ENCODE peak calls at places on chromosomes 6 and 20, in four cellular contexts. One of them, this sample, is unnamed.
A peak's percentile ranks its signal among the peaks of the same experiment; 100 is the strongest.

GRCh38 chr20:39264506-39265172 is 302.5 kb downstream of the DHX35 start:
- DNase-seq in HFF-Myc: peak; percentile 52
- DNase-seq in stomach: peak; percentile 62
- DNase-seq in brain microvascular endothelial cell: peak; percentile 72
- DNase-seq in this sample: peak; percentile 80

GRCh38 chr6:4518506-4518905 is 257.7 kb upstream of the CDYL start:
- DNase-seq in HFF-Myc: no peak
- DNase-seq in stomach: no peak
- DNase-seq in brain microvascular endothelial cell: peak; percentile 77
- DNase-seq in this sample: peak; percentile 88

GRCh38 chr6:112203577-112204349 is 50.6 kb downstream of the LAMA4 start:
- DNase-seq in HFF-Myc: no peak
- DNase-seq in stomach: no peak
- DNase-seq in brain microvascular endothelial cell: peak; percentile 87
- DNase-seq in this sample: peak; percentile 87

GRCh38 chr6:26613717-26614683 is 17.2 kb downstream of the ABT1 start:
- DNase-seq in HFF-Myc: no peak
- DNase-seq in stomach: no peak
- DNase-seq in brain microvascular endothelial cell: no peak
- DNase-seq in this sample: no peak

GRCh38 chr20:44017905-44018683 is 103.4 kb downstream of the TOX2 start:
- DNase-seq in HFF-Myc: peak; percentile 78
- DNase-seq in stomach: peak; percentile 74
- DNase-seq in brain microvascular endothelial cell: peak; percentile 62
- DNase-seq in this sample: peak; percentile 89

GRCh38 chr6:158854214-158855101 is 35.3 kb upstream of the EZR start:
- DNase-seq in HFF-Myc: no peak
- DNase-seq in stomach: no peak
- DNase-seq in brain microvascular endothelial cell: peak; percentile 76
- DNase-seq in this sample: peak; percentile 23

GRCh38 chr6:105398859-105399258 is 4.0 kb downstream of the PREP start:
- DNase-seq in HFF-Myc: no peak
- DNase-seq in stomach: no peak
- DNase-seq in brain microvascular endothelial cell: no peak
- DNase-seq in this sample: no peak

GRCh38 chr6:20197251-20197650 is 15.0 kb downstream of the MBOAT1 start:
- DNase-seq in HFF-Myc: no peak
- DNase-seq in stomach: no peak
- DNase-seq in brain microvascular endothelial cell: no peak
- DNase-seq in this sample: no peak

GRCh38 chr6:166244353-166245045 is 63.7 kb downstream of the PRR18 start:
- DNase-seq in HFF-Myc: no peak
- DNase-seq in stomach: no peak
- DNase-seq in brain microvascular endothelial cell: no peak
- DNase-seq in this sample: no peak

GRCh38 chr6:131946992-131947955 is 3.9 kb downstream of the CCN2 start:
- DNase-seq in HFF-Myc: no peak
- DNase-seq in stomach: no peak
- DNase-seq in brain microvascular endothelial cell: peak; percentile 77
- DNase-seq in this sample: peak; percentile 88

GRCh38 chr20:2314759-2315439 is 19.1 kb downstream of the TGM3 start:
- DNase-seq in HFF-Myc: peak; percentile 92
- DNase-seq in stomach: no peak
- DNase-seq in brain microvascular endothelial cell: no peak
- DNase-seq in this sample: peak; percentile 68

GRCh38 chr20:46789339-46789984 is 80.0 kb downstream of the SLC2A10 start:
- DNase-seq in HFF-Myc: no peak
- DNase-seq in stomach: no peak
- DNase-seq in brain microvascular endothelial cell: no peak
- DNase-seq in this sample: no peak

GRCh38 chr6:37125779-37126553 is 44.0 kb upstream of the PIM1 start:
- DNase-seq in HFF-Myc: no peak
- DNase-seq in stomach: no peak
- DNase-seq in brain microvascular endothelial cell: no peak
- DNase-seq in this sample: no peak

GRCh38 chr20:37282558-37282957 is 6.9 kb upstream of the MANBAL start:
- DNase-seq in HFF-Myc: no peak
- DNase-seq in stomach: no peak
- DNase-seq in brain microvascular endothelial cell: peak; percentile 61
- DNase-seq in this sample: peak; percentile 80
- TF ChIP-seq CTCF in HFF-Myc: peak; percentile 52
- TF ChIP-seq CTCF in stomach: peak; percentile 29
- TF ChIP-seq CTCF in brain microvascular endothelial cell: peak; percentile 70
- TF ChIP-seq CTCF in this sample: peak; percentile 63

GRCh38 chr6:89311853-89312531 is 3.1 kb downstream of the GABRR2 start:
- DNase-seq in HFF-Myc: peak; percentile 51
- DNase-seq in stomach: peak; percentile 75
- DNase-seq in brain microvascular endothelial cell: peak; percentile 33
- DNase-seq in this sample: peak; percentile 88
- TF ChIP-seq CTCF in HFF-Myc: peak; percentile 66
- TF ChIP-seq CTCF in stomach: peak; percentile 35
- TF ChIP-seq CTCF in brain microvascular endothelial cell: peak; percentile 76
- TF ChIP-seq CTCF in this sample: peak; percentile 64

DNA sequence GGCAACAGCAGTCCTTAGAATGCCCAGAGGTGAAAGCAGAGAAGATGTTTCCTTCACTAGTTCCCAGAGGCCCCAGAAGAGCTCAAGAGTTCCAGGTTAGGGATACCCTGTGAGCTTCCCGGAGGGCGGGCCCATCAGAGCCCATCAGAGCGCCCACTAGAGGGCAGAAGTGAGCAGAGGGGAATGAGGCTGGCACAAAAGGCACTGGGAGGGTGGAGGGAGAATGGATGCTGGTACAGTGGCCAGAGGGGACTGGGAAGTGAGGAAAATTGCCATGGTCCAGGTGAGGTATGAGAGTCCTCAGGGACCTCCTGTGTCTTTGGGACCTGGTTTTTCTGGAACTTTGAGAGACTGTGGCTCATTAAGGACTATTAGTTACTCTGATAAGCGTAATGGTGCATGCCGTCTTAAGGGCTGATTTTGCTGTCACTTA is 57.3 kb downstream of the LINC00237 start:
- DNase-seq in HFF-Myc: no peak
- DNase-seq in stomach: peak; percentile 39
- DNase-seq in brain microvascular endothelial cell: no peak
- DNase-seq in this sample: peak; percentile 3
- TF ChIP-seq CTCF in HFF-Myc: peak; percentile 63
- TF ChIP-seq CTCF in stomach: peak; percentile 38
- TF ChIP-seq CTCF in brain microvascular endothelial cell: peak; percentile 40
- TF ChIP-seq CTCF in this sample: peak; percentile 53

GRCh38 chr20:51318058-51318960 is 224.2 kb downstream of the NFATC2 start:
- DNase-seq in HFF-Myc: no peak
- DNase-seq in stomach: peak; percentile 60
- DNase-seq in brain microvascular endothelial cell: peak; percentile 41
- DNase-seq in this sample: peak; percentile 24
- TF ChIP-seq CTCF in HFF-Myc: peak; percentile 77
- TF ChIP-seq CTCF in stomach: peak; percentile 32
- TF ChIP-seq CTCF in brain microvascular endothelial cell: peak; percentile 81
- TF ChIP-seq CTCF in this sample: peak; percentile 72

DNA sequence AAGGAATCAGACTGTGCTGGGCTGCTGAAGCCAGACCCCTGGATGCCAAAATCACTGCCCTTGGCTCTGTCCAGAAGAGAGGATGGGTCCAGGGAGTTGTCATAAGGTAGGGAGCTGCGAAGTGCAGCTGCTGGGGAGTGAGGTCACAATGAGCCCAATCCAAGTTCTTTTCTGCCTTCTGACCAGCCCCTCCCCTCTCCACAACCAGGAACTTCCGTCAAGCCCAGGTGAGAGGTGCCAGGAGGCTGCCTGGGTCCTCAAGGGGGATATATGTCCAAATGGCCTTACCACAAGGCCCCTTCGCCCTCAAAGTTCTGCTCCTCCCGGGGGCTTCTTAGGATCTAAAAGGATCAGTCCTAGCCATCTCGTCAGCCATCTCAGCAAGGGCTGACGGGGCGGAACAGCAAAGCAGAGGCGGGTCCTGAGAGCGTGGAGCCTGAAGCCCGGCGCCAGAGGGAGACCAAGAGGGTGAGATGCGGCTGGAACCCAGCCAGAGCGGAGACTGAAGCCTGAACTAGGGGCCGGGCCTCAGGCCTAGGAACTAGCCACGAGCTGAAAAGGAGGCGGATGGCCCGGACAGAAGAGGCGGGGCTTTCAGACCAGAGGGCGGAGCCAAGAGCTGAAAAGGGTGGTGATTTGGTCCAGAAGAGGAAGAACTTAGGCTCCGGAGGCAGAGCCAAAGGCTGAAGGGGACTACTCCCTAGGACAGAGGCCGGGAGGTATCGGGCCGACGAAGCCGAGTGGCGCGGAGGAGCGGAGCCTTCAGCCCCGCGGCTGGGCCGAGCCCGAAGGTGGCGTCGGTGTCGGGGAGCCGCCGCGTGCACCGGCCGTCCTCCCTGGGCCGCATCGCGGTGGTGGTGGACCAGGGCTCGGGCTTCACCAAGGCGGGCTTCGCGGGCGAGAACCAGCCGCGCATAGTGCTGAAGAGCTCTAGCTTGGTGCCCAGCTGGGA is at the start of gene ACTL10:
- DNase-seq in HFF-Myc: peak; percentile 97
- DNase-seq in stomach: peak; percentile 99
- DNase-seq in brain microvascular endothelial cell: peak; percentile 98
- DNase-seq in this sample: peak; percentile 99
- TF ChIP-seq CTCF in HFF-Myc: peak; percentile 29
- TF ChIP-seq CTCF in stomach: peak; percentile 36
- TF ChIP-seq CTCF in brain microvascular endothelial cell: peak; percentile 62
- TF ChIP-seq CTCF in this sample: peak; percentile 53

GRCh38 chr20:61742097-61742805 is 323.4 kb downstream of the TAF4 start:
- DNase-seq in HFF-Myc: no peak
- DNase-seq in stomach: no peak
- DNase-seq in brain microvascular endothelial cell: no peak
- DNase-seq in this sample: no peak
- TF ChIP-seq CTCF in HFF-Myc: no peak
- TF ChIP-seq CTCF in stomach: no peak
- TF ChIP-seq CTCF in brain microvascular endothelial cell: peak; percentile 8
- TF ChIP-seq CTCF in this sample: no peak

DNA sequence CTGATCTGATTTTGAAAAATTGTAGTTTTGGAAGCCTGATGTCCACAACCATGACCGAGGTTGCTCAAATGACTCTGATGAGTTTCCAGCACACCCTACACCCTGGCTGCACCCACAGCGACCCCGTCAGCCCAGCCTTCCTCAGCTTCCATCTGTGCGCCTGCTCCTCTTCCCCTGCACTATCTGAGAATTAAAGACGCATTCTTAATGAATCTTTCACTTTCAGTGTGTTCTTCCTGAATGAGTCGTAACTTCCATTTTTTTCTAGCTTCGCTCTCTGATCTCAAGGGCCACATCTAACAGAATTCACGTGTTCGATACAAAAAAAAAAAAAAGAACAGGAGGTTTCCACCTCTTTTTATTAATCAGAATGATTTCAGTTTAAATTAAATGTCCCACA is 21.3 kb upstream of the RREB1 start:
- DNase-seq in HFF-Myc: no peak
- DNase-seq in stomach: peak; percentile 37
- DNase-seq in brain microvascular endothelial cell: no peak
- DNase-seq in this sample: peak; percentile 33
- TF ChIP-seq CTCF in HFF-Myc: no peak
- TF ChIP-seq CTCF in stomach: no peak
- TF ChIP-seq CTCF in brain microvascular endothelial cell: no peak
- TF ChIP-seq CTCF in this sample: no peak

GRCh38 chr6:136035378-136036070 is 184.0 kb downstream of the PDE7B start:
- DNase-seq in HFF-Myc: no peak
- DNase-seq in stomach: no peak
- DNase-seq in brain microvascular endothelial cell: no peak
- DNase-seq in this sample: peak; percentile 93

GRCh38 chr6:136036071-136036380 is 184.5 kb downstream of the PDE7B start:
- DNase-seq in HFF-Myc: no peak
- DNase-seq in stomach: no peak
- DNase-seq in brain microvascular endothelial cell: no peak
- DNase-seq in this sample: no peak

GRCh38 chr6:136030131-136030530 is 178.6 kb downstream of the PDE7B start:
- DNase-seq in HFF-Myc: peak; percentile 41
- DNase-seq in stomach: no peak
- DNase-seq in brain microvascular endothelial cell: no peak
- DNase-seq in this sample: no peak

GRCh38 chr6:136034422-136034821 is 182.9 kb downstream of the PDE7B start:
- DNase-seq in HFF-Myc: no peak
- DNase-seq in stomach: no peak
- DNase-seq in brain microvascular endothelial cell: no peak
- DNase-seq in this sample: no peak

GRCh38 chr6:136031982-136032381 is 180.5 kb downstream of the PDE7B start:
- DNase-seq in HFF-Myc: no peak
- DNase-seq in stomach: no peak
- DNase-seq in brain microvascular endothelial cell: peak; percentile 68
- DNase-seq in this sample: peak; percentile 77
- TF ChIP-seq CTCF in HFF-Myc: peak; percentile 51
- TF ChIP-seq CTCF in stomach: peak; percentile 30
- TF ChIP-seq CTCF in brain microvascular endothelial cell: peak; percentile 75
- TF ChIP-seq CTCF in this sample: peak; percentile 69

GRCh38 chr20:50484271-50484976 is 25.8 kb upstream of the PTPN1 start:
- DNase-seq in HFF-Myc: no peak
- DNase-seq in stomach: no peak
- DNase-seq in brain microvascular endothelial cell: no peak
- DNase-seq in this sample: no peak
- TF ChIP-seq CTCF in HFF-Myc: no peak
- TF ChIP-seq CTCF in stomach: no peak
- TF ChIP-seq CTCF in brain microvascular endothelial cell: peak; percentile 13
- TF ChIP-seq CTCF in this sample: no peak

GRCh38 chr20:57570898-57571297 is 10.0 kb downstream of the PCK1 start:
- DNase-seq in HFF-Myc: no peak
- DNase-seq in stomach: no peak
- DNase-seq in brain microvascular endothelial cell: no peak
- DNase-seq in this sample: no peak

GRCh38 chr20:57576002-57576401 is 15.1 kb downstream of the PCK1 start:
- DNase-seq in HFF-Myc: no peak
- DNase-seq in stomach: no peak
- DNase-seq in brain microvascular endothelial cell: no peak
- DNase-seq in this sample: no peak

GRCh38 chr20:57573176-57573575 is 12.3 kb downstream of the PCK1 start:
- DNase-seq in HFF-Myc: no peak
- DNase-seq in stomach: no peak
- DNase-seq in brain microvascular endothelial cell: no peak
- DNase-seq in this sample: no peak

GRCh38 chr20:57574954-57575353 is 14.0 kb downstream of the PCK1 start:
- DNase-seq in HFF-Myc: no peak
- DNase-seq in stomach: no peak
- DNase-seq in brain microvascular endothelial cell: no peak
- DNase-seq in this sample: no peak

GRCh38 chr20:57573893-57574292 is 13.0 kb downstream of the PCK1 start:
- DNase-seq in HFF-Myc: no peak
- DNase-seq in stomach: no peak
- DNase-seq in brain microvascular endothelial cell: no peak
- DNase-seq in this sample: no peak
- TF ChIP-seq CTCF in HFF-Myc: peak; percentile 52
- TF ChIP-seq CTCF in stomach: no peak
- TF ChIP-seq CTCF in brain microvascular endothelial cell: peak; percentile 25
- TF ChIP-seq CTCF in this sample: no peak

This sample was measured in cardiac fibroblast.